ENCODE peak calls at places on chromosomes 1 and 21, in nine cellular contexts. One of them, this sample, is unnamed. For H3K4me1, the result is how much of the 10 kb centered on the place peaks cover.

GRCh38 chr1:199422206-199422605 is 605.3 kb upstream of the NR5A2 start:
- DNase-seq in small intestine: no peak
- DNase-seq in right atrium auricular region: no peak
- DNase-seq in pancreas: no peak
- DNase-seq in heart left ventricle: no peak
- DNase-seq in SK-N-SH: peak
- DNase-seq in ovary: no peak
- DNase-seq in left ventricle myocardium inferior: no peak
- DNase-seq in mesenchymal stem cell: peak
- DNase-seq in this sample: no peak

GRCh38 chr1:64424412-64424811 is 45.5 kb upstream of the CACHD1 start:
- DNase-seq in small intestine: no peak
- DNase-seq in right atrium auricular region: no peak
- DNase-seq in pancreas: no peak
- DNase-seq in heart left ventricle: no peak
- DNase-seq in SK-N-SH: no peak
- DNase-seq in ovary: no peak
- DNase-seq in left ventricle myocardium inferior: no peak
- DNase-seq in mesenchymal stem cell: no peak
- DNase-seq in this sample: no peak

GRCh38 chr1:37634554-37635308 is at the start of gene RSPO1:
- DNase-seq in small intestine: no peak
- DNase-seq in right atrium auricular region: no peak
- DNase-seq in pancreas: no peak
- DNase-seq in heart left ventricle: no peak
- DNase-seq in SK-N-SH: peak
- DNase-seq in ovary: peak
- DNase-seq in left ventricle myocardium inferior: no peak
- DNase-seq in mesenchymal stem cell: peak
- DNase-seq in this sample: peak

GRCh38 chr21:35396655-35397054 is 347.6 kb upstream of the RUNX1 start:
- DNase-seq in small intestine: no peak
- DNase-seq in right atrium auricular region: no peak
- DNase-seq in pancreas: no peak
- DNase-seq in heart left ventricle: no peak
- DNase-seq in SK-N-SH: no peak
- DNase-seq in ovary: no peak
- DNase-seq in left ventricle myocardium inferior: no peak
- DNase-seq in mesenchymal stem cell: no peak
- DNase-seq in this sample: no peak

GRCh38 chr1:160636076-160636475 is 10.8 kb downstream of the SLAMF1 start:
- DNase-seq in small intestine: no peak
- DNase-seq in right atrium auricular region: no peak
- DNase-seq in pancreas: no peak
- DNase-seq in heart left ventricle: no peak
- DNase-seq in SK-N-SH: no peak
- DNase-seq in ovary: no peak
- DNase-seq in left ventricle myocardium inferior: no peak
- DNase-seq in mesenchymal stem cell: no peak
- DNase-seq in this sample: no peak

GRCh38 chr1:234478152-234478480 is 863 bp downstream of the TARBP1 start:
- DNase-seq in small intestine: peak
- DNase-seq in right atrium auricular region: no peak
- DNase-seq in pancreas: peak
- DNase-seq in heart left ventricle: peak
- DNase-seq in SK-N-SH: peak
- DNase-seq in ovary: no peak
- DNase-seq in left ventricle myocardium inferior: no peak
- DNase-seq in mesenchymal stem cell: no peak
- DNase-seq in this sample: no peak

GRCh38 chr1:54464031-54464476 is 57.9 kb upstream of the SSBP3 start:
- DNase-seq in small intestine: peak
- DNase-seq in right atrium auricular region: no peak
- DNase-seq in pancreas: no peak
- DNase-seq in heart left ventricle: no peak
- DNase-seq in SK-N-SH: peak
- DNase-seq in ovary: no peak
- DNase-seq in left ventricle myocardium inferior: no peak
- DNase-seq in mesenchymal stem cell: no peak
- DNase-seq in this sample: no peak

GRCh38 chr1:53574621-53575020 is 115.4 kb downstream of the DMRTB1 start:
- DNase-seq in small intestine: no peak
- DNase-seq in right atrium auricular region: no peak
- DNase-seq in pancreas: no peak
- DNase-seq in heart left ventricle: no peak
- DNase-seq in SK-N-SH: no peak
- DNase-seq in ovary: no peak
- DNase-seq in left ventricle myocardium inferior: no peak
- DNase-seq in mesenchymal stem cell: no peak
- DNase-seq in this sample: peak

GRCh38 chr1:1594602-1594981 is 5.3 kb downstream of the FNDC10 start:
- DNase-seq in small intestine: no peak
- DNase-seq in right atrium auricular region: no peak
- DNase-seq in pancreas: no peak
- DNase-seq in heart left ventricle: no peak
- DNase-seq in SK-N-SH: peak
- DNase-seq in ovary: no peak
- DNase-seq in left ventricle myocardium inferior: no peak
- DNase-seq in mesenchymal stem cell: no peak
- DNase-seq in this sample: no peak

GRCh38 chr1:84433253-84434080 is 35.2 kb downstream of the DNASE2B start:
- DNase-seq in small intestine: peak
- DNase-seq in right atrium auricular region: no peak
- DNase-seq in pancreas: no peak
- DNase-seq in heart left ventricle: no peak
- DNase-seq in SK-N-SH: peak
- DNase-seq in ovary: no peak
- DNase-seq in left ventricle myocardium inferior: no peak
- DNase-seq in mesenchymal stem cell: peak
- DNase-seq in this sample: peak

GRCh38 chr1:155951753-155952504 is 10.5 kb downstream of the RXFP4 start:
- DNase-seq in small intestine: no peak
- DNase-seq in right atrium auricular region: no peak
- DNase-seq in pancreas: no peak
- DNase-seq in heart left ventricle: no peak
- DNase-seq in SK-N-SH: no peak
- DNase-seq in ovary: no peak
- DNase-seq in left ventricle myocardium inferior: no peak
- DNase-seq in mesenchymal stem cell: no peak
- DNase-seq in this sample: no peak

GRCh38 chr1:155947292-155947691 is 5.9 kb downstream of the RXFP4 start:
- DNase-seq in small intestine: no peak
- DNase-seq in right atrium auricular region: no peak
- DNase-seq in pancreas: no peak
- DNase-seq in heart left ventricle: no peak
- DNase-seq in SK-N-SH: no peak
- DNase-seq in ovary: no peak
- DNase-seq in left ventricle myocardium inferior: no peak
- DNase-seq in mesenchymal stem cell: no peak
- DNase-seq in this sample: no peak

GRCh38 chr1:155947741-155948140 is 6.3 kb downstream of the RXFP4 start:
- DNase-seq in small intestine: no peak
- DNase-seq in right atrium auricular region: no peak
- DNase-seq in pancreas: no peak
- DNase-seq in heart left ventricle: no peak
- DNase-seq in SK-N-SH: peak
- DNase-seq in ovary: no peak
- DNase-seq in left ventricle myocardium inferior: no peak
- DNase-seq in mesenchymal stem cell: no peak
- DNase-seq in this sample: no peak

GRCh38 chr1:155952505-155952890 is 11.1 kb downstream of the RXFP4 start:
- DNase-seq in small intestine: no peak
- DNase-seq in right atrium auricular region: no peak
- DNase-seq in pancreas: no peak
- DNase-seq in heart left ventricle: no peak
- DNase-seq in SK-N-SH: no peak
- DNase-seq in ovary: no peak
- DNase-seq in left ventricle myocardium inferior: no peak
- DNase-seq in mesenchymal stem cell: no peak
- DNase-seq in this sample: no peak

GRCh38 chr1:155950829-155951228 is 9.4 kb downstream of the RXFP4 start:
- DNase-seq in small intestine: no peak
- DNase-seq in right atrium auricular region: no peak
- DNase-seq in pancreas: no peak
- DNase-seq in heart left ventricle: no peak
- DNase-seq in SK-N-SH: peak
- DNase-seq in ovary: no peak
- DNase-seq in left ventricle myocardium inferior: no peak
- DNase-seq in mesenchymal stem cell: no peak
- DNase-seq in this sample: no peak
- H3K4me1 ChIP-seq in small intestine: under half
- H3K4me1 ChIP-seq in right atrium auricular region: under half
- H3K4me1 ChIP-seq in pancreas: under half
- H3K4me1 ChIP-seq in heart left ventricle: under half
- H3K4me1 ChIP-seq in SK-N-SH: under half
- H3K4me1 ChIP-seq in ovary: under half
- H3K4me1 ChIP-seq in left ventricle myocardium inferior: under half
- H3K4me1 ChIP-seq in mesenchymal stem cell: under half
- H3K4me1 ChIP-seq in this sample: under half

GRCh38 chr1:151061704-151062103 is 1.5 kb downstream of the MLLT11 start:
- DNase-seq in small intestine: no peak
- DNase-seq in right atrium auricular region: no peak
- DNase-seq in pancreas: no peak
- DNase-seq in heart left ventricle: no peak
- DNase-seq in SK-N-SH: no peak
- DNase-seq in ovary: no peak
- DNase-seq in left ventricle myocardium inferior: no peak
- DNase-seq in mesenchymal stem cell: no peak
- DNase-seq in this sample: no peak

GRCh38 chr1:151060241-151061011 is at the start of gene MLLT11:
- DNase-seq in small intestine: peak
- DNase-seq in right atrium auricular region: peak
- DNase-seq in pancreas: no peak
- DNase-seq in heart left ventricle: peak
- DNase-seq in SK-N-SH: peak
- DNase-seq in ovary: peak
- DNase-seq in left ventricle myocardium inferior: peak
- DNase-seq in mesenchymal stem cell: peak
- DNase-seq in this sample: peak

GRCh38 chr1:151061012-151061401 is 810 bp downstream of the MLLT11 start:
- DNase-seq in small intestine: no peak
- DNase-seq in right atrium auricular region: no peak
- DNase-seq in pancreas: no peak
- DNase-seq in heart left ventricle: no peak
- DNase-seq in SK-N-SH: peak
- DNase-seq in ovary: no peak
- DNase-seq in left ventricle myocardium inferior: no peak
- DNase-seq in mesenchymal stem cell: peak
- DNase-seq in this sample: no peak

GRCh38 chr1:151065089-151065645 is 5.0 kb downstream of the MLLT11 start:
- DNase-seq in small intestine: no peak
- DNase-seq in right atrium auricular region: no peak
- DNase-seq in pancreas: no peak
- DNase-seq in heart left ventricle: no peak
- DNase-seq in SK-N-SH: no peak
- DNase-seq in ovary: no peak
- DNase-seq in left ventricle myocardium inferior: no peak
- DNase-seq in mesenchymal stem cell: no peak
- DNase-seq in this sample: no peak

DNA sequence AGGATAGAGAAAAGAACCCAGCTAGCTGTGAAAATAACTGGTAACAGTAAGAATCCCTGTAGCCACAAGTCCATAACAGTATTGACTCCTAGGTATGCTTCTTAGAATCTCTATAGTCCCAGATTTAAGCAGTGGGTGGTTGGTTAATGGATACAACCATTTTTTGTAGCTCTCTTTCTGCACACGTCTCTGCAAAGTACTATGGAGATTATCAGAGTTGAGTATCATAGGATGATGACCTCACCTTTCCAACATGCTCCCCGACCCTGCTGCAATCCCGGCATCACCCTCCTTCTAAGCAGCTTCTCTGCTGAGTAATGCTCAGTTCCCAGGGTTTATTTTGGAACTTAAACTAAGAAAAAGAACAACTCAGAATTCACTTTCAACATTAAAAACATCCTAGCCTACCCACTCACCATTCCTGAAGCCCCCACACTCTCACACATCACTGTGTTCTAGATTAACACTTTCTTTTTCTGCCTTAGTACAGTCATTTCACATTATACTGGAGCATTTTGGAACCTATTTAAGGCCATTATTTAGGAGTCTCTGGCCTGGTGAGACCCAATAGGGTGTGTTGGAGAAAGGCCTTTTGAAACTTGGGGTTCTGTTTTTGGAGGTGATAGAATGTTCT is 2.7 kb downstream of the MLLT11 start:
- DNase-seq in small intestine: no peak
- DNase-seq in right atrium auricular region: no peak
- DNase-seq in pancreas: no peak
- DNase-seq in heart left ventricle: peak
- DNase-seq in SK-N-SH: peak
- DNase-seq in ovary: no peak
- DNase-seq in left ventricle myocardium inferior: no peak
- DNase-seq in mesenchymal stem cell: peak
- DNase-seq in this sample: peak
- H3K4me3 ChIP-seq in small intestine: no peak
- H3K4me3 ChIP-seq in right atrium auricular region: no peak
- H3K4me3 ChIP-seq in pancreas: no peak
- H3K4me3 ChIP-seq in heart left ventricle: no peak
- H3K4me3 ChIP-seq in SK-N-SH: peak
- H3K4me3 ChIP-seq in ovary: no peak
- H3K4me3 ChIP-seq in left ventricle myocardium inferior: no peak
- H3K4me3 ChIP-seq in mesenchymal stem cell: peak
- H3K4me3 ChIP-seq in this sample: no peak

DNA sequence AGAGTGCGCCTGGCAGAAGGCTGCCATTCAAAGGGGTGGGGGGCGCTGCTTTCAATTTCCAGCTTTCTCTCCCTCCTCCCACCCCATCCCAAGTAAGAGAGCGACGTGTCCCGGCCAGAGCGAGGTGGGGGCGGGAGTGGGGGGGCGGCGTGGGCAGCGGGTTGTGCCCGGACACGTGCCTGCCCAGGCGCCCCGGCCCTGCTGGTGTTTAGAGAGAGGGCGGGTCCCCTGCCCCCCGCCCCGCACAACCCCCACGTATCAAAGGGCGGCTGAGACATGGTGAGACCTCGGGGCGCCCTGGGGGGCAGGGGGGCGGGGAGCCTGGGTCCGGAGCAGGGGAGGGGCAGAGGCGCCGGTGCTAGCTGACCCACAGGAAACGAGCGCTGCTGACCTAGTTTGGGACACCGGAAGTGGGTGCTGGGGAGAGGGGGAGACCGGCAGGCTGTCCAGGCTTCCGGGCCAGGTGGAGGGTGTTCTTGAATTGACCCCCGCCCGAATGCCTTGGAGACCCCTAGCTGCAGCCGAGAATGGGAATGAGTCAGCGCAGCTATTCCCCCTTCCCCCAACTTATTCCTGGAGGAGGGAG is 1.3 kb downstream of the ZBTB7B start:
- DNase-seq in small intestine: peak
- DNase-seq in right atrium auricular region: peak
- DNase-seq in pancreas: peak
- DNase-seq in heart left ventricle: peak
- DNase-seq in SK-N-SH: peak
- DNase-seq in ovary: peak
- DNase-seq in left ventricle myocardium inferior: peak
- DNase-seq in mesenchymal stem cell: peak
- DNase-seq in this sample: peak
- H3K4me1 ChIP-seq in small intestine: under half
- H3K4me1 ChIP-seq in right atrium auricular region: half or more
- H3K4me1 ChIP-seq in pancreas: half or more
- H3K4me1 ChIP-seq in heart left ventricle: half or more
- H3K4me1 ChIP-seq in SK-N-SH: under half
- H3K4me1 ChIP-seq in ovary: under half
- H3K4me1 ChIP-seq in left ventricle myocardium inferior: half or more
- H3K4me1 ChIP-seq in mesenchymal stem cell: under half
- H3K4me1 ChIP-seq in this sample: under half

GRCh38 chr1:169443923-169444322 is 16.6 kb upstream of the CCDC181 start:
- DNase-seq in small intestine: peak
- DNase-seq in right atrium auricular region: no peak
- DNase-seq in pancreas: no peak
- DNase-seq in heart left ventricle: no peak
- DNase-seq in SK-N-SH: no peak
- DNase-seq in ovary: no peak
- DNase-seq in left ventricle myocardium inferior: no peak
- DNase-seq in mesenchymal stem cell: no peak
- DNase-seq in this sample: no peak
- H3K4me3 ChIP-seq in small intestine: no peak
- H3K4me3 ChIP-seq in right atrium auricular region: no peak
- H3K4me3 ChIP-seq in pancreas: no peak
- H3K4me3 ChIP-seq in heart left ventricle: no peak
- H3K4me3 ChIP-seq in SK-N-SH: no peak
- H3K4me3 ChIP-seq in ovary: no peak
- H3K4me3 ChIP-seq in left ventricle myocardium inferior: no peak
- H3K4me3 ChIP-seq in mesenchymal stem cell: no peak
- H3K4me3 ChIP-seq in this sample: no peak

This sample was measured in uterus.